ENCODE peak calls at places on chromosomes 16 and 17, in eight cellular contexts. G is right cardiac atrium; I is spleen; N is Karpas-422; K is PC-9; Z is CD4-positive, CD25-positive, alpha-beta regulatory T cell; X is kidney; D is left ventricle myocardium inferior. B is an unnamed sample.

GRCh38 chr17:75454193-75454592 is 2.2 kb upstream of the TMEM94 start:
- DNase-seq in G (no peak), I (no peak), D (no peak), K (no peak), X (no peak), Z (no peak), N (peak), B (no peak)

GRCh38 chr17:27782791-27783206 is 17.5 kb downstream of the NOS2 start:
- DNase-seq in N (no peak), X (no peak), G (no peak), K (no peak), I (no peak), D (peak), Z (no peak), B (no peak)

GRCh38 chr16:67342616-67343015 is 16.0 kb downstream of the LRRC36 start:
- DNase-seq in I (no peak), N (no peak), G (no peak), X (no peak), Z (no peak), K (no peak), D (no peak), B (no peak)

GRCh38 chr17:21228845-21229244 is 14.9 kb upstream of the TMEM11 start:
- DNase-seq in G (no peak), K (no peak), Z (no peak), X (no peak), N (no peak), D (no peak), I (no peak), B (no peak)

GRCh38 chr16:12784076-12784475 is 19.6 kb downstream of the CPPED1 start:
- DNase-seq in G (no peak), Z (no peak), X (no peak), N (no peak), I (no peak), D (no peak), K (no peak), B (no peak)

GRCh38 chr17:8905256-8905778 is 37.8 kb upstream of the PIK3R6 start:
- DNase-seq in K (no peak), X (no peak), I (no peak), Z (no peak), D (no peak), N (no peak), G (no peak), B (no peak)

GRCh38 chr16:85228970-85229430 is 116.7 kb upstream of the CIBAR2 start:
- DNase-seq in K (no peak), I (no peak), G (no peak), Z (no peak), X (no peak), D (no peak), N (no peak), B (no peak)

GRCh38 chr17:32286518-32286900 is 20.9 kb downstream of the RHBDL3 start:
- DNase-seq in I (no peak), N (no peak), X (no peak), G (no peak), Z (no peak), K (no peak), D (no peak), B (no peak)

GRCh38 chr17:78022425-78022824 is 63.9 kb downstream of the TNRC6C start:
- DNase-seq in N (no peak), Z (no peak), X (no peak), K (no peak), I (no peak), G (no peak), D (no peak), B (no peak)

GRCh38 chr17:34287858-34288257 is 2.3 kb downstream of the CCL11 start:
- DNase-seq in D (no peak), N (no peak), G (no peak), Z (no peak), X (no peak), I (no peak), K (no peak), B (no peak)

GRCh38 chr17:30344283-30345088 is 10.6 kb upstream of the TMIGD1 start:
- DNase-seq in D (peak), I (no peak), G (peak), K (peak), N (no peak), Z (no peak), X (no peak), B (no peak)

GRCh38 chr16:67259705-67260104 is 10.9 kb downstream of the SLC9A5 start:
- DNase-seq in X (peak), I (peak), K (no peak), Z (no peak), D (no peak), G (no peak), N (no peak), B (no peak)

GRCh38 chr16:75996491-75996890 is 270.2 kb upstream of the CPHXL start:
- DNase-seq in N (no peak), I (no peak), K (no peak), Z (no peak), X (no peak), D (no peak), G (no peak), B (no peak)

GRCh38 chr16:80618862-80619648 is 78.3 kb downstream of the DYNLRB2 start:
- DNase-seq in I (no peak), Z (no peak), X (no peak), K (no peak), N (no peak), D (no peak), G (no peak), B (no peak)

GRCh38 chr16:56876048-56876447 is 11.0 kb downstream of the SLC12A3 start:
- DNase-seq in G (no peak), X (no peak), Z (no peak), N (no peak), I (no peak), D (no peak), K (no peak), B (no peak)

GRCh38 chr17:43517161-43517560 is 29.0 kb downstream of the ETV4 start:
- DNase-seq in D (no peak), X (no peak), Z (no peak), G (no peak), K (no peak), N (no peak), I (no peak), B (no peak)

GRCh38 chr16:11614587-11615175 is 28.0 kb upstream of the LITAF start:
- DNase-seq in N (no peak), K (no peak), I (peak), X (peak), G (no peak), D (no peak), Z (no peak), B (no peak)

GRCh38 chr17:17043668-17044226 is 1.5 kb downstream of the MPRIP start:
- DNase-seq in G (no peak), N (no peak), K (no peak), X (peak), Z (peak), I (no peak), D (no peak), B (no peak)

GRCh38 chr17:55320594-55321506 is 56.1 kb downstream of the HLF start:
- DNase-seq in I (no peak), Z (no peak), G (no peak), N (no peak), K (no peak), D (no peak), X (no peak), B (no peak)

GRCh38 chr16:56288019-56288418 is 96.7 kb downstream of the GNAO1 start:
- DNase-seq in G (no peak), Z (no peak), K (no peak), I (no peak), X (no peak), N (no peak), D (no peak), B (no peak)

GRCh38 chr16:81583893-81584705 is 139.5 kb downstream of the CMIP start:
- DNase-seq in N (no peak), D (no peak), I (no peak), Z (no peak), K (no peak), G (no peak), X (peak), B (no peak)

GRCh38 chr17:65876985-65877384 is 314.9 kb downstream of the CEP112 start:
- DNase-seq in Z (no peak), D (no peak), G (no peak), X (no peak), N (no peak), K (no peak), I (no peak), B (no peak)

GRCh38 chr16:66649636-66650205 is 45.2 kb downstream of the CMTM3 start:
- DNase-seq in G (no peak), N (no peak), Z (no peak), D (no peak), I (no peak), K (no peak), X (no peak), B (no peak)

GRCh38 chr17:17132746-17133145 is 73.4 kb downstream of the PLD6 start:
- DNase-seq in Z (no peak), K (no peak), D (no peak), G (no peak), I (no peak), N (no peak), X (no peak), B (no peak)

GRCh38 chr17:29930399-29931010 is 477 bp upstream of the SSH2 start:
- DNase-seq in N (no peak), K (no peak), X (no peak), I (no peak), D (no peak), Z (peak), G (no peak), B (peak)

GRCh38 chr17:39306509-39307212 is 80.9 kb upstream of the STAC2 start:
- DNase-seq in K (no peak), X (no peak), D (no peak), Z (no peak), I (no peak), N (peak), G (no peak), B (no peak)

GRCh38 chr17:75001915-75002843 is 10.3 kb upstream of the MRPL58 start:
- DNase-seq in D (no peak), Z (no peak), K (no peak), G (no peak), X (no peak), N (no peak), I (no peak), B (no peak)

GRCh38 chr17:4998027-4998665 is 396 bp downstream of the KIF1C start:
- DNase-seq in X (peak), K (no peak), D (peak), I (peak), N (no peak), Z (peak), G (peak), B (peak)

GRCh38 chr17:64573214-64573613 is 66.4 kb downstream of the CEP95 start:
- DNase-seq in X (no peak), N (peak), D (no peak), I (no peak), G (no peak), K (no peak), Z (peak), B (no peak)

GRCh38 chr16:1290860-1291575 is 18.4 kb upstream of the UBE2I start:
- DNase-seq in I (no peak), Z (no peak), K (peak), X (no peak), G (peak), D (no peak), N (no peak), B (no peak)

GRCh38 chr17:57735707-57736106 is 9.4 kb downstream of the CCDC182 start:
- DNase-seq in Z (peak), K (no peak), X (no peak), I (no peak), N (peak), G (no peak), D (no peak), B (no peak)

GRCh38 chr17:61647044-61647443 is 56.0 kb upstream of the NACA2 start:
- DNase-seq in Z (no peak), D (no peak), N (no peak), X (no peak), I (no peak), K (no peak), G (no peak), B (peak)

GRCh38 chr16:84699147-84699711 is 571 bp upstream of the USP10 start:
- DNase-seq in Z (no peak), X (no peak), D (no peak), I (no peak), G (no peak), N (peak), K (no peak), B (no peak)

DNA sequence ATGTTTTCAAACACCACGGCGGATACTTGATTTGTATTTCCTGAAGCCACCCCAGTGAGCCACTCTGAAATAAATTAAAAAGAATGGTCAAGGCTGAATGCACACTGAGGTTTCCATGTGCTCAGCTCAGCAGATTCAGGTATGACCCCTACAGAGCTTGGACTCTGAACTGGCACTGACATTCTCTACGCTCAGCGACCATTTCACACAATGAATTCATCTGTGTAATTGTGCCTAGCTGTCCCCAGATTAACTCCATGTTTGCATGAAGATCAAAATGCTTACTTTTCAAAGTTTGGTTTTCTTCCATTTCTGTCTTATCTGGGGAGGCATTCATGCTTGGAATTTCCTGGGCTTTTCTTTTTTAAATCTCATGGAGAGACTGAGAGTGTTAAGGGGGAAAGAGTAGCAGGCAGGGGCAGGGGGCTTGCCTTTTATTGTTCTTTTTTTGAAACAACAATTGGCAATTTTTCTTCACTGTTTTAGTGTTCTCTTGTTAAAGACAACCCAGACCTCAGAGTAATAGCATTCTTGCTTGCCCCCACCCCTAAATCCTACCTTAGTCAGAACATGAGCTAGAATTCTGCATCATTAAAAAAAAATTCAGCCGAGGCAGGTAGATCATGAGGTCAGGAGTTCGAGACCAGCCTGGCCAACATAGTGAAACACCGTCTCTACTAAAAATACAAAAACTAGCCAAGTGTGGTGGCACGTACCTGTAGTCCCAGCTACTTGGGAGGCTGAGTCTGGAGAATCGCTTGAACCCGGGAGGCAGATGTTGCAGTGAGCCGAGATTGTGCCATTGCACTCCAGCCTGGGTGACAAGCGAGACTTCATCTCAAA is 85.5 kb upstream of the HNF1B start:
- DNase-seq in Z (no peak), N (peak), D (no peak), I (no peak), X (no peak), K (no peak), G (no peak), B (no peak)
- H3K27ac ChIP-seq in Z (no peak), N (peak), D (no peak), I (no peak), X (peak), K (no peak), G (no peak), B (no peak)

GRCh38 chr16:70252355-70252988 is 732 bp upstream of the EXOSC6 start:
- DNase-seq in X (no peak), D (no peak), I (no peak), Z (no peak), K (no peak), G (no peak), N (peak), B (no peak)

GRCh38 chr16:70254965-70255286 is 3.2 kb upstream of the EXOSC6 start:
- DNase-seq in G (no peak), N (no peak), Z (no peak), D (no peak), I (no peak), K (no peak), X (no peak), B (no peak)

GRCh38 chr16:70253291-70254094 is 1.8 kb upstream of the EXOSC6 start:
- DNase-seq in G (no peak), X (no peak), I (no peak), N (peak), D (no peak), K (no peak), Z (peak), B (no peak)

GRCh38 chr16:70255584-70255983 is 3.8 kb upstream of the EXOSC6 start:
- DNase-seq in I (no peak), K (no peak), N (no peak), X (no peak), G (no peak), D (no peak), Z (no peak), B (no peak)

GRCh38 chr16:70254095-70254964 is 2.6 kb upstream of the EXOSC6 start:
- DNase-seq in G (no peak), Z (no peak), K (no peak), X (no peak), I (no peak), D (no peak), N (no peak), B (no peak)
- H3K27ac ChIP-seq in G (no peak), Z (no peak), K (no peak), X (no peak), I (no peak), D (no peak), N (no peak), B (no peak)

GRCh38 chr17:42131232-42131631 is 8.6 kb downstream of the HSPB9 start:
- DNase-seq in G (no peak), X (no peak), I (no peak), K (no peak), N (no peak), D (no peak), Z (no peak), B (no peak)

GRCh38 chr17:42132941-42133340 is 10.3 kb downstream of the HSPB9 start:
- DNase-seq in K (peak), D (peak), Z (no peak), G (no peak), I (no peak), N (no peak), X (peak), B (peak)

GRCh38 chr17:42129109-42129837 is 6.7 kb downstream of the HSPB9 start:
- DNase-seq in Z (no peak), N (no peak), G (peak), I (no peak), K (no peak), X (peak), D (peak), B (no peak)

GRCh38 chr17:42131971-42132370 is 9.4 kb downstream of the HSPB9 start:
- DNase-seq in N (no peak), G (no peak), Z (no peak), X (no peak), D (no peak), K (no peak), I (no peak), B (no peak)

GRCh38 chr17:42130310-42130936 is 7.8 kb downstream of the HSPB9 start:
- DNase-seq in I (no peak), G (no peak), X (no peak), K (no peak), N (no peak), D (no peak), Z (no peak), B (no peak)
- H3K27ac ChIP-seq in I (peak), G (peak), X (peak), K (no peak), N (peak), D (peak), Z (no peak), B (no peak)

GRCh38 chr16:19062706-19063105 is 4.7 kb upstream of the COQ7 start:
- DNase-seq in N (no peak), D (no peak), G (no peak), X (no peak), K (no peak), I (no peak), Z (no peak), B (no peak)
- H3K27ac ChIP-seq in N (no peak), D (peak), G (no peak), X (no peak), K (no peak), I (no peak), Z (no peak), B (no peak)

GRCh38 chr17:20206068-20206467 is 196.9 kb downstream of the SPECC1 start:
- DNase-seq in D (no peak), G (no peak), N (no peak), Z (peak), X (no peak), K (peak), I (no peak), B (peak)
- H3K27ac ChIP-seq in D (no peak), G (no peak), N (no peak), Z (no peak), X (no peak), K (peak), I (no peak), B (peak)

GRCh38 chr16:69113216-69113615 is 7.8 kb downstream of the HAS3 start:
- DNase-seq in G (no peak), I (peak), X (no peak), Z (no peak), K (no peak), D (no peak), N (no peak), B (no peak)
- H3K27ac ChIP-seq in G (no peak), I (no peak), X (no peak), Z (no peak), K (no peak), D (no peak), N (no peak), B (no peak)

GRCh38 chr17:72616457-72616856 is 476.0 kb downstream of the SLC39A11 start:
- DNase-seq in I (no peak), K (no peak), X (no peak), N (no peak), Z (no peak), G (no peak), D (no peak), B (no peak)
- H3K27ac ChIP-seq in I (no peak), K (no peak), X (no peak), N (no peak), Z (no peak), G (no peak), D (no peak), B (no peak)

DNA sequence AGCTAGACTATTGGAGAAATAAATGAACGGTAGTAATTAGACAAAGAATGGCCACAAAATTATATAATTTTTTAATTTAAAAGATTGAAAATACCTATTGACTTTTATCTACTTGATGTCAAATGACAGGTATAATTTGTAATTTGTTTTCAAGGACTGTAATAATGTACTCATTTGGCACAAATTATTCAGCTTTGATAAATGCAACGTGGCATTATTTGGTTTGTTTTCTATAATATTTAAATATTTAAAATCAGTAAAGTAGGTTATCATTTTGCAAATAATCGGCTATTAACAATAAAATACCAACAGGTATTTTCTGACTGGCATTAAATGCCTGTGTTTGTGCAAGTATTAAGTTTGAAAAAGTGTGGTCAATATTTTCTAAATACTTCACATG is 60.6 kb downstream of the CDH11 start:
- DNase-seq in X (no peak), K (no peak), I (no peak), G (no peak), Z (no peak), D (no peak), N (no peak), B (no peak)
- H3K27ac ChIP-seq in X (no peak), K (no peak), I (no peak), G (no peak), Z (no peak), D (no peak), N (no peak), B (no peak)

DNA sequence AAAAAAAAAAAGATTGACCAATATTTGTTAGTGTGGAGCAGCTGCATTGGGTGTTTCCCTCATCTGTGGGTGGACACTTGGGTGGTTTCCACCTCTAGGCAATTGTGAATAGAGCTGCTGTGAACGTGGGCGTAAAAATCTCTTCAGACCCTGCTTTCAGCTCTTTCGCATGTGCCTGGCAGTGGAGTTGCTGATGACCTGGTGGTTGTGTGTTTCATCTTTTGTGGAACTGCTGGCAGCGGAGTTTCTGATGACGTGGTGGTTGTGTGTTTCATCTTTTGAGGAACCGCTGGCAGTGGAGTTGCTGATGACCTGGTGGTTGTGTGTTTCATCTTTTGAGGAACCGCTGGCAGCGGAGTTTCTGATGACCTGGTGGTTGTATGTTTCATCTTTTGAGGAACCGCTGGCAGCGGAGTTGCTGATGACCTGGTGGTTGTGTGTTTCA is 21.4 kb downstream of the ZC3H18 start:
- DNase-seq in Z (peak), I (no peak), G (no peak), X (no peak), N (no peak), D (peak), K (no peak), B (no peak)
- H3K27ac ChIP-seq in Z (peak), I (no peak), G (no peak), X (no peak), N (no peak), D (no peak), K (no peak), B (no peak)

B was measured in SJSA1.